ENCODE peak calls at places on chromosomes 16 and 17, in six cellular contexts. I, W, A, Z, C and O are unnamed samples.

GRCh38 chr16:15618392-15618791 is 24.6 kb downstream of the MARF1 start:
- DNase-seq in W (no peak), I (no peak), Z (peak), A (no peak), C (peak), O (no peak)

GRCh38 chr17:56291226-56291805 is 138.0 kb downstream of the ANKFN1 start:
- DNase-seq in W (no peak), C (no peak), I (no peak), A (no peak), Z (peak), O (no peak)

GRCh38 chr16:64858076-64858475 is 263.8 kb downstream of the CDH11 start:
- DNase-seq in W (no peak), A (no peak), Z (peak), C (no peak), I (no peak), O (no peak)

GRCh38 chr17:39920218-39921210 is 2.1 kb upstream of the GSDMB start:
- DNase-seq in A (no peak), I (no peak), C (no peak), Z (no peak), W (no peak), O (no peak)

GRCh38 chr16:9138021-9138680 is 46.7 kb downstream of the HAPSTR1 start:
- DNase-seq in I (no peak), Z (no peak), A (peak), C (no peak), W (no peak), O (no peak)

GRCh38 chr17:80047176-80047575 is 10.7 kb downstream of the CCDC40 start:
- DNase-seq in A (no peak), W (peak), I (no peak), C (no peak), Z (no peak), O (no peak)

GRCh38 chr16:85614338-85615013 is 1.4 kb downstream of the GSE1 start:
- DNase-seq in C (no peak), W (no peak), I (no peak), Z (no peak), A (no peak), O (no peak)

GRCh38 chr17:76371656-76372628 is 12.5 kb upstream of the SPHK1 start:
- DNase-seq in Z (peak), A (no peak), I (no peak), W (no peak), C (peak), O (no peak)

GRCh38 chr17:4527552-4527951 is 27.6 kb downstream of the MYBBP1A start:
- DNase-seq in Z (no peak), C (no peak), A (no peak), W (no peak), I (no peak), O (no peak)

GRCh38 chr17:81931189-81931556 is 3.6 kb upstream of the MAFG start:
- DNase-seq in C (no peak), I (no peak), Z (no peak), W (no peak), A (no peak), O (no peak)

GRCh38 chr16:51527349-51527748 is 376.3 kb upstream of the SALL1 start:
- DNase-seq in A (no peak), C (no peak), Z (no peak), W (no peak), I (no peak), O (no peak)

GRCh38 chr17:32161029-32161428 is 18.7 kb downstream of the RHOT1 start:
- DNase-seq in Z (peak), W (no peak), I (no peak), A (no peak), C (peak), O (no peak)

GRCh38 chr16:15961060-15961511 is 11.7 kb downstream of the ABCC1 start:
- DNase-seq in Z (no peak), A (no peak), I (no peak), C (no peak), W (no peak), O (peak)

GRCh38 chr17:376936-377863 is 24.6 kb upstream of the RPH3AL start:
- DNase-seq in W (peak), Z (no peak), I (no peak), C (no peak), A (peak), O (no peak)

GRCh38 chr17:7997186-7997585 is 5.2 kb upstream of the GUCY2D start:
- DNase-seq in C (peak), W (peak), Z (peak), A (no peak), I (no peak), O (no peak)